ENCODE peak calls at places on chromosomes 2 and 18, in nine cellular contexts. W, R, V, X, F, N, Z, K and U are unnamed samples.

GRCh38 chr2:32719933-32720716 is 92.3 kb downstream of the TTC27 start:
- DNase-seq in X (no peak), K (no peak), W (no peak), N (no peak), V (no peak), R (no peak), F (no peak), Z (no peak), U (no peak)

GRCh38 chr2:73896362-73897239 is 3.8 kb downstream of the ACTG2 start:
- DNase-seq in V (peak; percentile 59), K (no peak), N (no peak), X (no peak), R (peak; percentile 29), F (no peak), Z (no peak), W (no peak), U (peak; percentile 21)

GRCh38 chr2:113178891-113179290 is 5.1 kb downstream of the PSD4 start:
- DNase-seq in N (no peak), R (no peak), F (no peak), W (no peak), X (no peak), Z (no peak), V (no peak), K (no peak), U (no peak)

GRCh38 chr2:30680121-30680520 is 127.1 kb downstream of the CAPN13 start:
- DNase-seq in Z (no peak), X (no peak), R (no peak), K (no peak), N (no peak), F (no peak), W (no peak), V (no peak), U (no peak)

GRCh38 chr2:74620671-74621070 is 27.5 kb downstream of the M1AP start:
- DNase-seq in K (no peak), N (no peak), X (no peak), W (no peak), R (no peak), F (no peak), Z (no peak), V (no peak), U (no peak)

GRCh38 chr2:40317047-40317446 is 134.8 kb downstream of the SLC8A1 start:
- DNase-seq in R (no peak), X (no peak), V (no peak), Z (no peak), N (no peak), F (no peak), K (no peak), W (no peak), U (no peak)

GRCh38 chr2:156399224-156399949 is 36.8 kb upstream of the GPD2 start:
- DNase-seq in Z (no peak), W (peak; percentile 2), N (no peak), K (no peak), R (no peak), X (peak; percentile 4), F (no peak), V (no peak), U (no peak)

GRCh38 chr2:22694856-22695255 is 690.1 kb upstream of the KLHL29 start:
- DNase-seq in X (no peak), N (no peak), F (no peak), K (no peak), Z (no peak), W (no peak), V (no peak), R (no peak), U (no peak)

GRCh38 chr2:88481937-88482336 is 29.4 kb upstream of the FOXI3 start:
- DNase-seq in F (no peak), W (no peak), K (no peak), V (no peak), X (peak; percentile 29), N (no peak), R (no peak), Z (no peak), U (no peak)

DNA sequence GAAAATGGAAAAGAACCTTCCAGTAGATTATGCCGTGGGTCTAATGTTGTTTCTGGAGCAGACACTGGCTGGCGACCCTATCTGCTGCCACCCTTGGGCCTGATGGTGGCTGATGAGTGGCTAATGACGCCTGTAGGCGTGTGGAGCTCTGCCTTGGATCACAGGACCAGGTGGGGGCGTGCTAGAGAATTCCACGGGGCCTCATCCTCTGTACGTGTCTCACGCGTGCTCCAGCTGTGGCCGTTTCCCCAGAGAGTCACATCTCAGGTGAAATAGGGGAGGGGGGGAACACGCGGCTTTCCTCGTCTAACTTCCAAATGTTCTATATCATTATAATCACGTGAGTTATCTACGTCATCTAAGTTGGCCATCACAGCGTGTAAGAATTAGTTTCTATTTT is 160.9 kb upstream of the SMIM21 start:
- DNase-seq in R (no peak), Z (no peak), K (no peak), V (no peak), F (no peak), W (no peak), X (no peak), N (no peak), U (no peak)
- H3K27ac ChIP-seq in R (no peak overlapping the region), Z (no peak overlapping the region), K (no peak overlapping the region), V (no peak overlapping the region), F (no peak overlapping the region), W (no peak overlapping the region), X (no peak overlapping the region), N (no peak overlapping the region), U (no peak overlapping the region)

GRCh38 chr18:59715966-59716369 is 18.7 kb upstream of the CCBE1 start:
- DNase-seq in V (no peak), N (no peak), R (no peak), K (no peak), W (peak; percentile 40), F (peak; percentile 64), X (peak; percentile 75), Z (no peak), U (no peak)
- TF ChIP-seq CTCF in V (no peak), N (no peak), R (no peak), K (no peak), W (no peak), F (peak; percentile 10), X (no peak), Z (no peak), U (no peak)

GRCh38 chr2:24783641-24784040 is 9.6 kb downstream of the PTRHD1 start:
- DNase-seq in Z (no peak), V (no peak), X (no peak), K (no peak), W (no peak), R (no peak), F (no peak), N (no peak), U (no peak)

GRCh38 chr2:24791452-24791851 is 1.7 kb downstream of the PTRHD1 start:
- DNase-seq in V (no peak), F (no peak), X (no peak), W (no peak), K (no peak), N (no peak), Z (no peak), R (no peak), U (no peak)

GRCh38 chr2:24787532-24787931 is 5.7 kb downstream of the PTRHD1 start:
- DNase-seq in K (no peak), R (no peak), W (no peak), V (no peak), N (no peak), Z (no peak), X (no peak), F (no peak), U (no peak)

GRCh38 chr2:24785704-24786321 is 7.4 kb downstream of the PTRHD1 start:
- DNase-seq in K (no peak), Z (no peak), W (no peak), N (no peak), X (no peak), V (no peak), F (no peak), R (no peak), U (no peak)
- H3K27ac ChIP-seq in K (no peak overlapping the region), Z (no peak overlapping the region), W (no peak overlapping the region), N (no peak overlapping the region), X (no peak overlapping the region), V (no peak overlapping the region), F (no peak overlapping the region), R (no peak overlapping the region), U (no peak overlapping the region)

DNA sequence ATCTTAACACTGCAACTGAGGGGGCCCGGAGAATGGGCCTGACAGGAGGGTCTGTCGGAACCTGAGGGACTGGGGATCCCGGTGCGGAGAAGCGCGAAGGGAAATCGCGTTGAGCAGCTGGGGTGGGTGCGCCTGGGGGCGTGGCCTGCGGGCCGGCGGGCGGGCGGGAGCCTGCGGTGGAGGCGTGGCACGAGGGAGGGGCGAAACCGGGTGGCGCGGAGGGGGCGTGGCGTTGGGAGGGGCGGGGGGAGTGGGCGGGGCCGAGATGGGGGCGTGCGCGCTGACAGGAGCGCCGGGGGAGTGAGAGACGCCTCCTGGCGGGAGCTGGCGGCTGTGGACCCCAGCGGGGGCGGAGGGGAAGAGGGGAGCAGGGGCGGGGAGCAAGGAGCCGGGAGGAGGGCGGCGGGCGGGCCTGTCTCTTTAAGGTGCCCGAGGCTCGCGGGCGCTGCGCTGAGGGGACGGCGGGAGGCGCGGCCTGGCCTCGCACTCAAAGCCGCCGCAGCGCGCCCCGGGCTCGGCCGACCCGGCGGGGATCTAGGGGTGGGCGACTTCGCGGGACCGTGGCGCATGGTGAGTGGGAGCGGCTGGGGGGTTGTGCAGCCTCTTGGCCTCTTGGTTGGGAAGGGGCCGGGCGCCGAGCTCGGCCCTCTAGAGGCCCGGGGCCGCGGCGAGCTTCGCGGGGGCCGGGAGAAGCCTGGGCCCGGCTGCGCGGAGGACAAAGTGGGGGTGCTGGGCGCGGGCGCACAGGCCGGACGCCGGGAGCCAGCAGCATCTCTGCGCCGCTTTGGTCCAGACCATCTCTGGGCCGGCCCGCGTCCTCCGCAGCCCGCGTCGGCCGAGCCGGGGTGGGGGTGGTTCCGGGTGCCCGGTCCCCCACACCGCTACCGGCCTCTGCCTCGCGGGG is at the start of gene TWSG1:
- DNase-seq in Z (peak; percentile 86), K (peak; percentile 87), V (peak; percentile 75), W (peak; percentile 65), X (peak; percentile 96), F (peak; percentile 94), N (peak; percentile 94), R (peak; percentile 93), U (peak; percentile 89)
- TF ChIP-seq CTCF in Z (peak; percentile 51), K (no peak), V (no peak), W (peak; percentile 18), X (peak; percentile 41), F (no peak), N (peak; percentile 50), R (peak; percentile 60), U (peak; percentile 35)

DNA sequence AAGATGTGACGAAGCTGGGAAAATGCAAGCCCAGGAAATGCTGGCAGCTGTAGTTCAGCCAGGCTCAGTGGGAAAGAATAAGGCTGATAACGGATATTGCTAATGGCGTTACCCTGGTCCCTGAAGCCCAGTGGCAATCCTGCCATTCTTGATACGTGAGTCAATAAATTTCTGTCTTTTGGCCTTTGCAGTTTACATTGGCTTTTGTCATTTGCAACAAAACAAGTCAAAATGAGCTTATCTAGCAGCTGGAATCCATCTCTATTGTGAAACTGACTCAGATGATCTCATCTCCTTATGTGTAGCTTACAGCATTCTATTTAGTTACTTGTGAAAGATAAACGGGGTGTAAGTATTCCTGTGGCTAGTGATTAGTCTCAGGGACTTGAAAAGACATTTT is 43.8 kb downstream of the ARL6IP6 start:
- DNase-seq in W (no peak), Z (no peak), V (no peak), R (no peak), X (no peak), F (no peak), N (no peak), K (no peak), U (no peak)
- H3K27ac ChIP-seq in W (no peak overlapping the region), Z (no peak overlapping the region), V (no peak overlapping the region), R (no peak overlapping the region), X (no peak overlapping the region), F (no peak overlapping the region), N (no peak overlapping the region), K (no peak overlapping the region), U (no peak overlapping the region)